ENCODE peak calls at places on chromosomes 7 and 10, in four cellular contexts. I is H1, F is GM12878, Y is HepG2. A is an unnamed sample.

GRCh38 chr10:94088926-94089381 is 95.2 kb downstream of the PLCE1 start:
- DNase-seq in Y (no peak), F (no peak), I (no peak), A (no peak)

GRCh38 chr10:13100349-13101294 is 659 bp downstream of the OPTN start:
- DNase-seq in Y (peak), F (no peak), I (no peak), A (no peak)

GRCh38 chr10:103765981-103766380 is 89.4 kb downstream of the SH3PXD2A start:
- DNase-seq in Y (no peak), I (no peak), F (no peak), A (no peak)

GRCh38 chr7:75696263-75697037 is 42.3 kb downstream of the HIP1 start:
- DNase-seq in I (no peak), F (no peak), Y (no peak), A (no peak)

GRCh38 chr7:152056621-152057274 is 31.3 kb downstream of the GALNT11 start:
- DNase-seq in Y (no peak), I (no peak), F (no peak), A (no peak)

GRCh38 chr10:127986543-127987466 is 79.9 kb downstream of the PTPRE start:
- DNase-seq in I (no peak), Y (no peak), F (no peak), A (no peak)

GRCh38 chr10:116049644-116050043 is 223.4 kb downstream of the GFRA1 start:
- DNase-seq in I (no peak), Y (no peak), F (no peak), A (no peak)

GRCh38 chr7:103343332-103343731 is 1.2 kb downstream of the DNAJC2 start:
- DNase-seq in F (no peak), Y (no peak), I (no peak), A (no peak)

GRCh38 chr7:144824360-144824759 is 11.5 kb downstream of the TPK1 start:
- DNase-seq in F (no peak), I (no peak), Y (no peak), A (no peak)

GRCh38 chr7:128437426-128438332 is 18.0 kb upstream of the HILPDA start:
- DNase-seq in F (no peak), I (no peak), Y (no peak), A (no peak)

GRCh38 chr7:156612930-156613329 is 27.6 kb upstream of the RNF32 start:
- DNase-seq in I (no peak), F (peak), Y (no peak), A (no peak)

GRCh38 chr7:157565981-157566630 is 229.3 kb downstream of the DNAJB6 start:
- DNase-seq in F (no peak), Y (no peak), I (no peak), A (no peak)

GRCh38 chr10:46090258-46090812 is 44.3 kb upstream of the MSMB start:
- DNase-seq in I (no peak), F (no peak), Y (no peak), A (no peak)

GRCh38 chr10:36534471-36535002 is 590.9 kb upstream of the ANKRD30A start:
- DNase-seq in Y (no peak), F (no peak), I (no peak), A (no peak)

GRCh38 chr10:1392127-1392526 is 335.9 kb downstream of the WDR37 start:
- DNase-seq in I (no peak), F (no peak), Y (no peak), A (peak)

GRCh38 chr7:151824285-151824950 is 52.5 kb downstream of the PRKAG2 start:
- DNase-seq in Y (no peak), I (no peak), F (no peak), A (no peak)

DNA sequence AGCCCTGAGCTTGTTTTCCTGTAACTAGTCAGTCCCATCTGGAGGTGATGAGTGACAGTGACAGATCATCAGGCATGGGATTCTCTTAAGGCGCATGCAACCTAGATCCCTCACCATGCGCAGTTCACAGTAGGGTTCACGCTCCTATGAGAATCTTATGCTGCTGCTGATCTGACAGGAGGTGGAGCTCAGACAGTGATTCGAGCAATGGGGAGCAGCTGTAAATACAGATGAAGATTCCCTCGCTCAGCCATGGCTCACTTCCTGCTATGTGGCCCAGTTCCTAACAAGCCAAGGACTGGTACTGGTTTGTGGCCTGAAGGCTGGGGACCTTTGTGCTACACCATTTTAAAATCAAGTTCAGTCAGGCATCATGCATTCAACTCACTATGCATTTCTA is 221.7 kb downstream of the KIAA1217 start:
- DNase-seq in Y (no peak), F (no peak), I (no peak), A (no peak)
- TF ChIP-seq EP300 in Y (no peak), F (no peak), I (no peak), A (no peak)

GRCh38 chr7:94618134-94618533 is 37.8 kb downstream of the SGCE start:
- DNase-seq in Y (no peak), I (no peak), F (no peak), A (no peak)
- TF ChIP-seq TCF12 in Y (no peak), I (no peak), F (no peak), A (no peak)

DNA sequence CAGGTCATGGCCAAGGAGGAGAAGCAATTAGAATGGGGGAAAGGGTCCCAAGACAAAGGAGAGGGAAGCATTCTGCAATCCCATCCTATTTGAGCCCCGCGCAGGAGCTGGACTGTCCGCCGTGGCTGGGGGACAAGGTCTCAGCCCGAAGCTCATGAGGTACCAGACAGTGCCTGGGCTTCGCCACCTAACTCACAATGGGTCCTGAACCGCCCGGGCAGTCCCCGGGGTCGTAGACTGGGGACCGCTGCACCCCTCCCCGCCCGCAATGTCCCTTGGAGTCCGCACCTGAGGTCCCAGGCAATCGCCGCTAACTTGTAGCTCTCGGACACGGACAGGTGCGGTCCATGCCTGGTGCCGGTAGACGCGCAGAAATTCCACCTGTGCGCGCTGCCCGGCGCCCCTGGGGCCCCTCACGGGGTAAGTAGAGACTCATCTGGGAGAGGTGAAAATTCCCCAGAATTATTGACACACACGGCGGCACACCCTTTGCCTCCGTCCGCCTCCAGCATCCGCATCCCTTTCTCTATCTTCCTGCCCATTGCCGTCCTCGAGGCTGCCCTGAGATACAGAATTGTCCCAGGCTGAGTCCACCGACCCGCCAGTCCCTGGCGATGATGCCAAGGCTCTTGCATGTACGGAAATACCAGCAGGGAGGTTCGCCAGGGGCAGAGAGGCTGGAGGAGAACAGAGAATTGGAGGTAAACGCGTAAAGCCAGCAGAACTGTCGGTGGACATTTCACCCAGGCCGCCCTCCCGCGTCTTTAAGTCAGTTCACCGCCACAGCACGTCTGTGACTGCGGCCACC is 1.7 kb downstream of the CHRM2 start:
- DNase-seq in Y (no peak), F (no peak), I (no peak), A (peak)
- TF ChIP-seq YY1 in Y (no peak), F (no peak), I (no peak), A (no peak)

DNA sequence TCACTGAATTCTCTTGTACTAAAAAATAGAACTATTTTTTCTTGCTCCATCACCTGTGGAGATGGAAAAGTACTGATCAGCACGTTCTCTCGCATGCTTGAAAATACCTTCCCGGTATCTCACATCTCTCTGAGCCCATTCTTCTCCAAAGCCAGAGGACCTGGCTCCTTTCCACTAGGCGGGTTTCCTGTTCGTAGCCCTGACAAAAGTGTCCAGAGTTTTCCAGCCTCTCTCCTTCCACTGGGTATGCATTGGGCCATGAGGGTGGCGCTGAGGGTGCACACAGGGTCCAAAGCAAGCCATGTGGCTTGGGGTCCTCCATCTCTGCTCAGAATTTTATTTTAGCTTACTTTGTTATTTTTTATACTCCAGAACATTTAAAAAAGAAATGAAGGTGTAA is 16.3 kb upstream of the SRGN start:
- DNase-seq in Y (no peak), I (no peak), F (no peak), A (no peak)
- TF ChIP-seq EP300 in Y (no peak), I (no peak), F (no peak), A (no peak)